ENCODE peak calls at places on chromosomes 7 and 10, in ten cellular contexts. J, K, W, L, D, I, H, V, Y and X are unnamed samples.

GRCh38 chr10:54284526-54285193 is 516.4 kb downstream of the PCDH15 start:
- DNase-seq in J (no peak), K (no peak), W (no peak), L (no peak), D (no peak), I (no peak), H (no peak), V (no peak), Y (no peak), X (no peak)

GRCh38 chr7:108247646-108248045 is 117.5 kb upstream of the LAMB4 start:
- DNase-seq in J (no peak), K (no peak), W (no peak), L (no peak), D (no peak), I (no peak), H (no peak), V (no peak), Y (no peak), X (no peak)

GRCh38 chr10:24209946-24210491 is 1.1 kb downstream of the KIAA1217 start:
- DNase-seq in J (peak; percentile 73), K (no peak), W (peak; percentile 35), L (no peak), D (peak; percentile 74), I (peak; percentile 64), H (no peak), V (no peak), Y (peak; percentile 61), X (no peak)

GRCh38 chr10:103069453-103070331 is 123.4 kb downstream of the NT5C2 start:
- DNase-seq in J (peak; percentile 68), K (peak; percentile 70), W (peak; percentile 58), L (no peak), D (peak; percentile 59), I (peak; percentile 85), H (peak; percentile 69), V (peak; percentile 68), Y (peak; percentile 64), X (peak; percentile 70)

GRCh38 chr10:88473989-88474883 is 108.9 kb downstream of the RNLS start:
- DNase-seq in J (peak; percentile 79), K (peak; percentile 35), W (peak; percentile 36), L (peak; percentile 71), D (peak; percentile 95), I (no peak), H (no peak), V (no peak), Y (no peak), X (no peak)

GRCh38 chr10:1404953-1405260 is 332.4 kb downstream of the ADARB2 start:
- DNase-seq in J (no peak), K (no peak), W (no peak), L (no peak), D (no peak), I (no peak), H (no peak), V (no peak), Y (no peak), X (no peak)

GRCh38 chr10:42992156-42992956 is 84.5 kb upstream of the RET start:
- DNase-seq in J (no peak), K (no peak), W (no peak), L (no peak), D (no peak), I (no peak), H (no peak), V (no peak), Y (no peak), X (no peak)

GRCh38 chr10:78338717-78339116 is 305.1 kb downstream of the RPS24 start:
- DNase-seq in J (no peak), K (no peak), W (no peak), L (no peak), D (no peak), I (no peak), H (no peak), V (no peak), Y (no peak), X (no peak)

GRCh38 chr10:5812283-5813090 is 747 bp downstream of the GDI2 start:
- DNase-seq in J (peak; percentile 29), K (peak; percentile 76), W (peak; percentile 26), L (peak; percentile 7), D (peak; percentile 42), I (peak; percentile 63), H (peak; percentile 59), V (peak; percentile 30), Y (peak; percentile 73), X (peak; percentile 54)

GRCh38 chr7:151940048-151940845 is 16.0 kb upstream of the GALNTL5 start:
- DNase-seq in J (peak; percentile 46), K (no peak), W (peak; percentile 47), L (no peak), D (peak; percentile 90), I (no peak), H (no peak), V (no peak), Y (no peak), X (no peak)

GRCh38 chr10:114957122-114957521 is 19.1 kb downstream of the TRUB1 start:
- DNase-seq in J (no peak), K (no peak), W (no peak), L (no peak), D (no peak), I (no peak), H (no peak), V (no peak), Y (no peak), X (no peak)

GRCh38 chr7:117834983-117835664 is 38.1 kb downstream of the CTTNBP2 start:
- DNase-seq in J (no peak), K (no peak), W (no peak), L (no peak), D (no peak), I (no peak), H (no peak), V (no peak), Y (no peak), X (no peak)

GRCh38 chr7:155612658-155613057 is 31.8 kb upstream of the RBM33 start:
- DNase-seq in J (no peak), K (no peak), W (no peak), L (no peak), D (no peak), I (no peak), H (no peak), V (no peak), Y (no peak), X (no peak)

GRCh38 chr7:97731736-97732370 is at the start of gene TAC1:
- DNase-seq in J (no peak), K (no peak), W (no peak), L (no peak), D (no peak), I (peak; percentile 35), H (peak; percentile 64), V (no peak), Y (no peak), X (peak; percentile 40)

GRCh38 chr10:124677291-124677690 is 66.9 kb downstream of the FAM53B start:
- DNase-seq in J (no peak), K (no peak), W (no peak), L (no peak), D (no peak), I (no peak), H (no peak), V (no peak), Y (no peak), X (no peak)

GRCh38 chr10:24382045-24382444 is 173.1 kb downstream of the KIAA1217 start:
- DNase-seq in J (no peak), K (no peak), W (no peak), L (no peak), D (no peak), I (no peak), H (no peak), V (no peak), Y (peak; percentile 20), X (no peak)

GRCh38 chr10:96448021-96448457 is 65.7 kb downstream of the TLL2 start:
- DNase-seq in J (no peak), K (no peak), W (peak; percentile 22), L (peak; percentile 26), D (no peak), I (no peak), H (no peak), V (no peak), Y (peak; percentile 63), X (no peak)

GRCh38 chr7:107972075-107972482 is 30.9 kb downstream of the LAMB1 start:
- DNase-seq in J (no peak), K (no peak), W (peak; percentile 80), L (peak; percentile 50), D (peak; percentile 91), I (peak; percentile 71), H (no peak), V (no peak), Y (no peak), X (no peak)

GRCh38 chr7:99631311-99632109 is 14.8 kb downstream of the ZSCAN25 start:
- DNase-seq in J (peak; percentile 54), K (no peak), W (no peak), L (peak; percentile 48), D (peak; percentile 61), I (peak; percentile 69), H (no peak), V (no peak), Y (no peak), X (no peak)

GRCh38 chr7:78924581-78924980 is 528.9 kb downstream of the MAGI2 start:
- DNase-seq in J (peak; percentile 14), K (no peak), W (no peak), L (no peak), D (peak; percentile 24), I (peak; percentile 35), H (no peak), V (no peak), Y (no peak), X (peak; percentile 4)
- TF ChIP-seq CTCF in J (no peak), K (no peak), W (no peak), L (no peak), D (peak; percentile 43), I (peak; percentile 51), H (peak; percentile 37), V (no peak), Y (peak; percentile 22), X (peak; percentile 66)

DNA sequence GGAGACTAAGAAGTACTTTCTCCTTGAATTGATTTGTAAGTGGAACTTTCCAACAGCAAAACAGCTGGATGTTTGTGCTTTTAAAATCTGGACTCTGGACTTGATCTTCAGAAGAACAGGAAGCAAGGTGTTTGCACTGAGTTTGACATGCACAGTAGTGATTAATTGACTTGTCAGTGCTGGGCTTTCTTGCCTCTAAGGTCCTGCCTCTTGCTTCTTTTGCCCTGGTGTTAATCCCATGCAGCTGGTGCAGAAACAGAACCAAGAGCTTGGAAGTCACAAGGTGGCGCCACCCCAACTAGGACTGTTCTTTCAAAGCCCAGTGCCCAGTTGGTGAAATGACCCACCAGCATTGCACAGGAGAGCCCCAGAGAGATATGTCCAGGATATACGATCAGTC is 66.8 kb upstream of the SEPHS1 start:
- DNase-seq in J (no peak), K (peak; percentile 56), W (no peak), L (no peak), D (peak; percentile 24), I (peak; percentile 59), H (no peak), V (no peak), Y (no peak), X (peak; percentile 23)
- TF ChIP-seq CTCF in J (no peak), K (no peak), W (no peak), L (no peak), D (peak; percentile 17), I (no peak), H (no peak), V (no peak), Y (peak; percentile 14), X (no peak)

GRCh38 chr7:37033141-37033540 is 308.8 kb upstream of the AOAH start:
- DNase-seq in J (no peak), K (no peak), W (no peak), L (no peak), D (no peak), I (no peak), H (no peak), V (no peak), Y (no peak), X (no peak)
- TF ChIP-seq CTCF in J (no peak), K (no peak), W (no peak), L (no peak), D (no peak), I (no peak), H (no peak), V (no peak), Y (no peak), X (no peak)

GRCh38 chr10:100569687-100570517 is 34.2 kb downstream of the HIF1AN start:
- DNase-seq in J (no peak), K (no peak), W (no peak), L (no peak), D (no peak), I (no peak), H (peak; percentile 56), V (no peak), Y (no peak), X (peak; percentile 62)
- TF ChIP-seq CTCF in J (no peak), K (no peak), W (no peak), L (no peak), D (no peak), I (no peak), H (peak; percentile 39), V (no peak), Y (no peak), X (peak; percentile 57)